ENCODE peak calls at places on chromosomes 5 and 9, in ten cellular contexts. L is C1 segment of cervical spinal cord, C is iPS DF 19.7, O is SHP77, V is hypothalamus, U is epithelial cell of esophagus, W is heart right ventricle, P is astrocyte of the spinal cord, G is NCI-H1436, F is coronary artery. M is an unnamed sample.

GRCh38 chr5:160293901-160294561 is 18.3 kb downstream of the CCNJL start:
- DNase-seq in L (no peak), C (no peak), O (peak), V (no peak), U (peak), W (no peak), P (peak), G (no peak), F (no peak), M (no peak)

GRCh38 chr9:78115073-78115472 is 83.5 kb upstream of the GNAQ start:
- DNase-seq in L (no peak), C (no peak), O (no peak), V (no peak), U (peak), W (no peak), P (no peak), G (no peak), F (no peak), M (no peak)

GRCh38 chr9:112355305-112355953 is 22.0 kb upstream of the PTBP3 start:
- DNase-seq in L (no peak), C (no peak), O (no peak), V (no peak), U (no peak), W (peak), P (no peak), G (no peak), F (no peak), M (no peak)

GRCh38 chr9:90915693-90916092 is 114.1 kb downstream of the SYK start:
- DNase-seq in L (no peak), C (no peak), O (no peak), V (no peak), U (peak), W (no peak), P (peak), G (peak), F (no peak), M (no peak)

GRCh38 chr9:123742009-123742767 is 187.7 kb downstream of the DENND1A start:
- DNase-seq in L (peak), C (no peak), O (no peak), V (no peak), U (no peak), W (peak), P (peak), G (no peak), F (no peak), M (no peak)

GRCh38 chr9:5402217-5402616 is 35.5 kb downstream of the PLGRKT start:
- DNase-seq in L (no peak), C (peak), O (no peak), V (no peak), U (no peak), W (no peak), P (no peak), G (no peak), F (no peak), M (no peak)

GRCh38 chr5:433836-434235 is 9.1 kb upstream of the EXOC3 start:
- DNase-seq in L (no peak), C (no peak), O (no peak), V (no peak), U (no peak), W (no peak), P (no peak), G (no peak), F (no peak), M (no peak)

GRCh38 chr5:143434261-143435206 is 31.0 kb upstream of the NR3C1 start:
- DNase-seq in L (no peak), C (no peak), O (peak), V (no peak), U (no peak), W (no peak), P (no peak), G (no peak), F (no peak), M (no peak)

GRCh38 chr9:124411514-124412227 is 3.6 kb downstream of the PSMB7 start:
- DNase-seq in L (no peak), C (no peak), O (no peak), V (no peak), U (peak), W (no peak), P (peak), G (no peak), F (no peak), M (no peak)

GRCh38 chr5:137073192-137073591 is 425.9 kb downstream of the SPOCK1 start:
- DNase-seq in L (no peak), C (no peak), O (no peak), V (no peak), U (peak), W (no peak), P (no peak), G (no peak), F (peak), M (no peak)

M was measured in esophagus muscularis mucosa.